ENCODE peak calls at places on chromosomes 12 and 14, in four cellular contexts. V, C, L and X are unnamed samples.

GRCh38 chr12:103469716-103470115 is 26.1 kb downstream of the C12orf42 start:
- DNase-seq in V (no peak), C (no peak), L (no peak), X (no peak)

GRCh38 chr14:96754162-96754844 is 42.9 kb upstream of the VRK1 start:
- DNase-seq in V (no peak), C (no peak), L (no peak), X (no peak)

GRCh38 chr12:68451261-68452091 is 119.3 kb upstream of the MDM1 start:
- DNase-seq in V (peak), C (no peak), L (no peak), X (peak)

GRCh38 chr12:386651-387050 is 2.5 kb downstream of the KDM5A start:
- DNase-seq in V (no peak), C (no peak), L (no peak), X (no peak)

GRCh38 chr14:55976219-55976618 is 142.0 kb upstream of the PELI2 start:
- DNase-seq in V (no peak), C (no peak), L (no peak), X (no peak)

GRCh38 chr14:84454114-84454513 is 1075.8 kb upstream of the FLRT2 start:
- DNase-seq in V (no peak), C (no peak), L (no peak), X (no peak)

GRCh38 chr14:78933948-78934524 is 763.9 kb downstream of the NRXN3 start:
- DNase-seq in V (peak), C (no peak), L (no peak), X (no peak)

GRCh38 chr12:105922670-105923102 is 216.1 kb downstream of the NUAK1 start:
- DNase-seq in V (no peak), C (no peak), L (no peak), X (no peak)

GRCh38 chr12:130414381-130414780 is 76.7 kb downstream of the PIWIL1 start:
- DNase-seq in V (no peak), C (no peak), L (no peak), X (no peak)

GRCh38 chr14:93160353-93160801 is 24.3 kb downstream of the MOAP1 start:
- DNase-seq in V (peak), C (no peak), L (no peak), X (no peak)

GRCh38 chr14:90301580-90302181 is 30.1 kb downstream of the NRDE2 start:
- DNase-seq in V (peak), C (no peak), L (no peak), X (no peak)

GRCh38 chr14:22929104-22929847 is at the start of gene PRMT5:
- DNase-seq in V (peak), C (peak), L (peak), X (peak)
- TF ChIP-seq POLR2A in V (peak), C (peak), L (peak), X (peak)

GRCh38 chr12:22624573-22624907 is 431 bp upstream of the ETNK1 start:
- DNase-seq in V (no peak), C (no peak), L (no peak), X (no peak)

GRCh38 chr12:22626429-22626828 is 1.5 kb downstream of the ETNK1 start:
- DNase-seq in V (peak), C (no peak), L (no peak), X (no peak)

GRCh38 chr12:22627351-22627750 is 2.4 kb downstream of the ETNK1 start:
- DNase-seq in V (no peak), C (no peak), L (no peak), X (no peak)

GRCh38 chr12:22624908-22625646 is at the start of gene ETNK1:
- DNase-seq in V (peak), C (peak), L (peak), X (peak)

DNA sequence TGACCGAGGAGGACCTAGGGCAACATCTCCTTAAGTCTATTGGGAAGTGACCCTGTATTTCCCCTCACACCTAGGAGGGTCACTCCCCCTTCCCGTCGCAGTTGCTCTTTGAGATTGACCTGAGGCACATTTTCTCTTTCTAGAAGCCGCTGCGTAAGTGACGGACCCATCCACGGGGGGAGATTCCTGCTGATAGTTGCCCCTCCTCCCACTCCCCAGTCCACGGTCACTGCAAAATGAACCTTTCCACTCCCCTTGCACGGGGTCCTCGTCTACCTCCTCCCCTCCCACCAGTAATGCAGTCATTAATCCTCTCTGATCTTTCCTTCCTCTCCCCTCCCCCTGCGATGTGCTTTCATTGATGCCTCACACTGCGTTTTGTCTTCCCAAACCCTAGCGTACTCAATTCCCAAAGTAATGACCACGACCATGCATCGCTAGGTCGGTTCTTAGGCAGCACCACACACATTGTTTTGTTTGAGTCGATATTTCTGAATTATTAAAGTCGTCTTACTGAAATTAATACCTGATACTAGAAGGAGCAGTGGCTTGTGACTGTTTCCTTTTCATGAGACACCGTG is 790 bp downstream of the ETNK1 start:
- DNase-seq in V (peak), C (peak), L (peak), X (peak)
- TF ChIP-seq POLR2A in V (no peak), C (no peak), L (no peak), X (no peak)

GRCh38 chr12:55927588-55928502 is at the start of gene PYM1:
- DNase-seq in V (peak), C (peak), L (peak), X (peak)
- TF ChIP-seq POLR2A in V (peak), C (peak), L (no peak), X (peak)

GRCh38 chr14:105419305-105420091 is at the start of gene MTA1:
- DNase-seq in V (peak), C (no peak), L (no peak), X (peak)
- TF ChIP-seq POLR2A in V (peak), C (no peak), L (no peak), X (no peak)